ENCODE peak calls at places on chromosomes 1 and 21, in four cellular contexts. F is A549, J is K562, E is HepG2. B is an unnamed sample.

GRCh38 chr1:59898927-59899326 is 27.6 kb downstream of the CYP2J2 start:
- DNase-seq in F (no peak), J (no peak), E (no peak), B (no peak)

GRCh38 chr1:171742577-171742922 is 685 bp upstream of the VAMP4 start:
- DNase-seq in F (peak), J (peak), E (no peak), B (peak)

GRCh38 chr1:59237905-59238304 is 59.0 kb upstream of the FGGY start:
- DNase-seq in F (no peak), J (no peak), E (no peak), B (no peak)

GRCh38 chr1:248618878-248619277 is 16.0 kb downstream of the OR2T11 start:
- DNase-seq in F (peak), J (peak), E (peak), B (no peak)

GRCh38 chr1:44016875-44017400 is 14.3 kb downstream of the SLC6A9 start:
- DNase-seq in F (no peak), J (no peak), E (no peak), B (no peak)

GRCh38 chr21:41786521-41786987 is 19.7 kb upstream of the RIPK4 start:
- DNase-seq in F (no peak), J (no peak), E (no peak), B (no peak)

GRCh38 chr1:236168716-236169429 is 26.5 kb downstream of the GPR137B start:
- DNase-seq in F (peak), J (no peak), E (peak), B (peak)

GRCh38 chr1:47941609-47942237 is 55.5 kb downstream of the TRABD2B start:
- DNase-seq in F (peak), J (no peak), E (peak), B (no peak)

GRCh38 chr1:155389831-155390230 is 69.1 kb downstream of the RUSC1 start:
- DNase-seq in F (no peak), J (no peak), E (no peak), B (no peak)

GRCh38 chr1:39759436-39759726 is 11.8 kb downstream of the OXCT2 start:
- DNase-seq in F (no peak), J (no peak), E (no peak), B (no peak)

GRCh38 chr21:45224189-45224938 is 63.3 kb downstream of the POFUT2 start:
- DNase-seq in F (no peak), J (no peak), E (no peak), B (no peak)

GRCh38 chr21:46610018-46610701 is 5.3 kb upstream of the S100B start:
- DNase-seq in F (no peak), J (no peak), E (no peak), B (no peak)

GRCh38 chr1:200818248-200818647 is 54.5 kb upstream of the GPR25 start:
- DNase-seq in F (no peak), J (no peak), E (no peak), B (no peak)

GRCh38 chr1:183180213-183180612 is 5.9 kb upstream of the LAMC2 start:
- DNase-seq in F (peak), J (no peak), E (no peak), B (no peak)

GRCh38 chr1:87644033-87644432 is 315.4 kb downstream of the LMO4 start:
- DNase-seq in F (no peak), J (no peak), E (no peak), B (no peak)

GRCh38 chr1:228334226-228334935 is 72.3 kb downstream of the TRIM11 start:
- DNase-seq in F (no peak), J (no peak), E (no peak), B (no peak)

GRCh38 chr1:178946855-178947687 is 76.2 kb upstream of the ANGPTL1 start:
- DNase-seq in F (no peak), J (no peak), E (peak), B (no peak)

GRCh38 chr21:14918542-14918941 is 146.3 kb downstream of the NRIP1 start:
- DNase-seq in F (no peak), J (no peak), E (no peak), B (no peak)

GRCh38 chr21:33211732-33212131 is 18.0 kb upstream of the IFNAR2 start:
- DNase-seq in F (no peak), J (no peak), E (no peak), B (no peak)

GRCh38 chr1:158002630-158003408 is 9.4 kb downstream of the KIRREL1 start:
- DNase-seq in F (no peak), J (no peak), E (no peak), B (peak)

GRCh38 chr1:12448746-12449177 is 169.2 kb downstream of the DHRS3 start:
- DNase-seq in F (no peak), J (peak), E (no peak), B (no peak)

GRCh38 chr1:97986041-97987005 is 65.5 kb upstream of the DPYD start:
- DNase-seq in F (no peak), J (no peak), E (no peak), B (no peak)

GRCh38 chr1:181947441-181947840 is 114.1 kb downstream of the ZNF648 start:
- DNase-seq in F (no peak), J (no peak), E (no peak), B (no peak)

GRCh38 chr1:241532173-241532553 is at the start of gene KMO:
- DNase-seq in F (no peak), J (no peak), E (no peak), B (no peak)

GRCh38 chr1:54543729-54544496 is 4.1 kb upstream of the ACOT11 start:
- DNase-seq in F (no peak), J (peak), E (no peak), B (no peak)

GRCh38 chr1:81584398-81584797 is 216.3 kb upstream of the ADGRL2 start:
- DNase-seq in F (no peak), J (no peak), E (no peak), B (no peak)

GRCh38 chr1:4128616-4129015 is 228.5 kb upstream of the C1orf174 start:
- DNase-seq in F (no peak), J (no peak), E (no peak), B (no peak)

GRCh38 chr1:174352117-174352516 is 95.6 kb upstream of the GPR52 start:
- DNase-seq in F (no peak), J (no peak), E (no peak), B (no peak)

GRCh38 chr1:51792864-51793263 is 85.7 kb downstream of the NRDC start:
- DNase-seq in F (no peak), J (no peak), E (no peak), B (no peak)

GRCh38 chr21:44531606-44532128 is 8.3 kb downstream of the KRTAP10-1 start:
- DNase-seq in F (no peak), J (no peak), E (no peak), B (peak)

GRCh38 chr1:204301171-204301957 is 58.4 kb downstream of the PLEKHA6 start:
- DNase-seq in F (no peak), J (no peak), E (no peak), B (no peak)

GRCh38 chr1:230270185-230270939 is 155.8 kb downstream of the PGBD5 start:
- DNase-seq in F (no peak), J (no peak), E (no peak), B (no peak)

GRCh38 chr1:244080343-244080929 is 29.4 kb downstream of the ZBTB18 start:
- DNase-seq in F (no peak), J (no peak), E (no peak), B (no peak)

GRCh38 chr1:244077473-244078220 is 26.6 kb downstream of the ZBTB18 start:
- DNase-seq in F (no peak), J (no peak), E (no peak), B (no peak)

GRCh38 chr1:244075247-244075722 is 24.2 kb downstream of the ZBTB18 start:
- DNase-seq in F (no peak), J (no peak), E (no peak), B (no peak)

GRCh38 chr1:244074559-244075171 is 23.6 kb downstream of the ZBTB18 start:
- DNase-seq in F (no peak), J (no peak), E (no peak), B (no peak)

GRCh38 chr1:244076740-244077139 is 25.7 kb downstream of the ZBTB18 start:
- DNase-seq in F (no peak), J (no peak), E (no peak), B (no peak)
- TF ChIP-seq ESRRA in F (no peak), J (no peak), E (no peak), B (no peak)

DNA sequence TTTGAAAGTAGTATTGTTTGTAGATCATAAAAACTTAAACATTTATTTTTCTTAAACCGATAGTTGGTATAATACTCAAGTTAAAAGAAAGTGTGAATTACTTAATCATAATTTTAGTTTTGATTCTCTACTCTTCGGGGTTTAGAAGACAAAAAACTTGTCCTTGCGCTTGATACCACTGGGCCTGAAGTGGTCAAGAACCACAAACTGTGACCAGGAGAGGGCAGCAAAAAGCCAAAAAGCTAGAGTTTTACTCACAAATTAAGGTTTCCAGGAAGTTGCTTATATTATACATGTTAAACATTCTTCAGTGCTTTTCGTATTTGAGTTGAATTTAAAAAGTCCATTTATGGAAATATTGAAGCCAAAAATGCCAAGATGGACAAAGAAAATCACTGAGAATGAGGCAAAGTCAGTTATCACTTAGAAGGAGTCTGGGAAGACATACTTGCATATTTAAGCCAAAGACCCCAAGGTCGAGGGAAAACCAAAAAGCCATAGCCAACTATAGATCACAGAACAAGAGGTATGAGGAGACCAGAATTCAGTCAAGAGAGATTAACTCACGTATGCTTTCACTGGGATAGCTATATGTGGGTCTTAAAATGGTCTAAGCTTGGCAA is 34.2 kb downstream of the EFCAB7 start:
- DNase-seq in F (no peak), J (peak), E (peak), B (peak)
- TF ChIP-seq USF2 in F (no peak), J (no peak), E (no peak), B (no peak)

DNA sequence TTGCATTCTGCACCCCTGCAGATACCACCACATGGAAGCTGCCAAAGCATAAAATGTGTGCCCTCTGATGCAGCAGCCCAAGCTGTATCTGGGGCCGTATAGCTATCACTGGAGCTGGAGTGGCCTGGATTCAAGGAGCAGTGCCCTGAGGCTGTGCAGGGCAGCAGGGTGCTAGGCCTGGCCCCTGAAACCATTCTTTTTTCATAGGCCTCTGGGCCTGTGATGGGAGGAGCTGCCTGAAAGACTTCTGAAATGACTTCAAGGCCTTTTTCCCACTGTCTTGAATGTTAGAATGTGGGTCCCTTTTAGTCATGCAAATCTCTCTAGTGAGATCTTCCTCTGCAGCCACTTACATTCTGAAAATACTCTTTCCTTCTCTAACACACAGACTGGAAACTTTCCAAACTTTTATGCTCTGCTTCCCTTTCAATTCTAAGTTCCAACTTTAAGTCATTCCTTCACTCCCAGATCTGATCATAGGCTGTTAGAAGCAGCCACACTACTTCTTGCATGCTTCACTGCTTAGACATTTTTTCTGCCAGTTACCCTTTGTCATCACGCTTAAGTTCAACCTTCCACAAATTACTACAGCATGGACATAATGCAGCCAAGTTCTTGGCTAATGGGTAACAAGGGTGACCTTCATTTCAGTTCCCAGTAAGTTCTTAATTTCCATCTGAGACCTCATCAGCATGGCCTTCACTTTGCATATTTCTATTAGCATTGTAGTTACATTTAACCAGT is 42.4 kb downstream of the DRAM2 start:
- DNase-seq in F (no peak), J (no peak), E (no peak), B (no peak)
- TF ChIP-seq JUN in F (no peak), J (no peak), E (no peak), B (no peak)

DNA sequence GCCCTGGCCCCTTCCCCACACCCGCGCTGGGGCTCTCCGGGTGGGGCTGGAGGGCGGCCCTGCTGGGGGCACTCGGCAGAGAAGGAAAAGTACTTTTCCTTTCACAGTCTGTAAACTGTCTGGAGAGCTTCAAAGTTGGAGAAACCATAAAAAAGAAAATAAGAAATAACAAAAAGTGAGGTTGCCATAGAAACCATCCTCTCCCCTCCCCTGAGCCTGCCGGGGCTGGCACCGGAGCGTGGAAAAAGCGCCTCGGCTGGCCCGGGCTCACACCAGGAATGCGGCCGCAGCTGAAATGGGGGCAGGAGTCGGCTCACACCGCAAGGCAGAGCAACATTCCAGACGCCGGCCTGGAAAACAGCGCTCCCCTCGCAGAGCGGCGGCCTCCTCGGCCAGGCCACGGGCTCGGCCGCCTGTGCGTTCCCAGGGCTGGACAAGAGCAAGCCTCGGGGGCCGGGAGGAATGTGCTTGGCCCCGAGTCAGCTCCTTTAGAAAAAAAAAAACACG is 69.2 kb downstream of the MORN1 start:
- DNase-seq in F (no peak), J (no peak), E (peak), B (peak)
- TF ChIP-seq ESRRA in F (no peak), J (no peak), E (no peak), B (no peak)